ENCODE peak calls at places on chromosome 11, in ten cellular contexts. E, F, W, M, Y, H, R, T, K and J are unnamed samples.

GRCh38 chr11:121829159-121829643 is 286.8 kb downstream of the BLID start:
- DNase-seq in T (no peak), H (no peak), F (no peak), M (peak), Y (no peak), R (peak), W (no peak), E (no peak), K (peak), J (no peak)

GRCh38 chr11:91248199-91248807 is 976.3 kb upstream of the FAT3 start:
- DNase-seq in R (no peak), H (no peak), E (peak), Y (no peak), T (peak), F (no peak), M (peak), K (peak), W (no peak), J (no peak)

GRCh38 chr11:118679483-118679882 is at the start of gene TREH:
- DNase-seq in E (peak), H (no peak), K (no peak), M (no peak), R (no peak), T (no peak), F (peak), Y (peak), W (no peak), J (no peak)

GRCh38 chr11:110430267-110431211 is 791 bp downstream of the FDX1 start:
- DNase-seq in K (peak), R (no peak), H (no peak), Y (peak), W (no peak), M (no peak), T (peak), E (peak), F (no peak), J (no peak)

GRCh38 chr11:70122490-70123198 is 44.5 kb downstream of the ANO1 start:
- DNase-seq in W (no peak), T (no peak), F (no peak), E (no peak), R (no peak), K (no peak), H (no peak), Y (no peak), M (no peak), J (no peak)

GRCh38 chr11:117188620-117189081 is 10.1 kb downstream of the SIDT2 start:
- DNase-seq in R (no peak), Y (no peak), K (no peak), M (no peak), F (peak), E (peak), H (no peak), T (no peak), W (peak), J (peak)

GRCh38 chr11:129457321-129457720 is 81.7 kb downstream of the BARX2 start:
- DNase-seq in E (peak), W (no peak), H (no peak), F (no peak), Y (peak), R (no peak), T (no peak), K (no peak), M (no peak), J (no peak)

GRCh38 chr11:86106916-86107315 is 38.0 kb upstream of the PICALM start:
- DNase-seq in F (no peak), T (no peak), E (no peak), R (no peak), H (no peak), W (no peak), M (no peak), K (peak), Y (no peak), J (no peak)

GRCh38 chr11:65642014-65642671 is 4.2 kb downstream of the SIPA1 start:
- DNase-seq in E (no peak), Y (no peak), T (peak), K (no peak), F (peak), W (no peak), H (no peak), M (no peak), R (no peak), J (no peak)

GRCh38 chr11:102014756-102015155 is 32.5 kb upstream of the CFAP300 start:
- DNase-seq in F (no peak), R (no peak), K (no peak), T (no peak), H (no peak), W (no peak), M (no peak), Y (no peak), E (no peak), J (no peak)

GRCh38 chr11:83122050-83122449 is 34.9 kb upstream of the PCF11 start:
- DNase-seq in K (no peak), H (no peak), W (no peak), R (no peak), Y (no peak), M (no peak), E (no peak), F (no peak), T (no peak), J (no peak)

GRCh38 chr11:3853935-3854659 is 1.4 kb upstream of the STIM1 start:
- DNase-seq in Y (peak), T (no peak), M (no peak), E (peak), H (no peak), W (no peak), R (no peak), F (peak), K (no peak), J (no peak)

GRCh38 chr11:20360650-20361049 is 2.9 kb upstream of the HTATIP2 start:
- DNase-seq in T (no peak), F (peak), E (no peak), M (peak), W (no peak), R (no peak), H (no peak), Y (peak), K (peak), J (no peak)

GRCh38 chr11:12798609-12799011 is 124.4 kb downstream of the TEAD1 start:
- DNase-seq in H (no peak), E (no peak), K (peak), R (no peak), Y (no peak), T (no peak), F (no peak), W (no peak), M (no peak), J (no peak)

GRCh38 chr11:32615422-32615821 is 31.8 kb downstream of the EIF3M start:
- DNase-seq in Y (no peak), T (peak), E (no peak), R (no peak), H (no peak), F (no peak), K (no peak), M (peak), W (no peak), J (no peak)

GRCh38 chr11:133541331-133542095 is 9.2 kb upstream of the OPCML start:
- DNase-seq in K (no peak), E (no peak), F (no peak), H (no peak), Y (no peak), W (no peak), T (peak), M (no peak), R (no peak), J (no peak)

GRCh38 chr11:121237686-121238658 is 54.6 kb upstream of the SC5D start:
- DNase-seq in M (no peak), H (no peak), W (no peak), T (no peak), F (no peak), K (peak), Y (no peak), E (no peak), R (no peak), J (no peak)

GRCh38 chr11:78193806-78194205 is 5.1 kb downstream of the USP35 start:
- DNase-seq in F (peak), E (no peak), Y (no peak), T (no peak), M (no peak), H (no peak), K (no peak), R (no peak), W (no peak), J (no peak)

GRCh38 chr11:84408946-84409411 is 1122.8 kb upstream of the CCDC90B start:
- DNase-seq in W (no peak), E (no peak), T (peak), Y (no peak), R (no peak), F (no peak), H (no peak), K (peak), M (no peak), J (no peak)

GRCh38 chr11:28690746-28691145 is 582.6 kb downstream of the METTL15 start:
- DNase-seq in H (no peak), T (no peak), Y (no peak), M (no peak), E (no peak), W (no peak), K (peak), F (no peak), R (no peak), J (no peak)

GRCh38 chr11:19714387-19715363 is 2.0 kb downstream of the NAV2 start:
- DNase-seq in M (no peak), E (no peak), Y (no peak), K (peak), F (no peak), W (no peak), R (no peak), T (peak), H (peak), J (no peak)

GRCh38 chr11:117376517-117376916 is 48.9 kb downstream of the CEP164 start:
- DNase-seq in F (no peak), K (no peak), R (no peak), Y (no peak), M (no peak), W (no peak), H (no peak), T (no peak), E (no peak), J (no peak)

GRCh38 chr11:27642954-27643353 is 57.3 kb downstream of the BDNF start:
- DNase-seq in M (no peak), H (no peak), K (no peak), F (no peak), R (no peak), T (no peak), E (no peak), W (no peak), Y (no peak), J (no peak)

GRCh38 chr11:2724653-2725366 is 25.0 kb upstream of the KCNQ1OT1 start:
- DNase-seq in T (no peak), Y (no peak), R (no peak), W (peak), F (no peak), K (peak), M (no peak), H (no peak), E (no peak), J (no peak)

GRCh38 chr11:838441-839279 is 3.7 kb downstream of the POLR2L start:
- DNase-seq in W (no peak), H (no peak), T (peak), K (no peak), R (no peak), E (peak), Y (peak), M (no peak), F (no peak), J (no peak)
- TF ChIP-seq CTCF in W (no peak), H (no peak), T (peak), K (peak), R (peak), E (no peak), Y (peak), M (peak), F (no peak), J (no peak)

DNA sequence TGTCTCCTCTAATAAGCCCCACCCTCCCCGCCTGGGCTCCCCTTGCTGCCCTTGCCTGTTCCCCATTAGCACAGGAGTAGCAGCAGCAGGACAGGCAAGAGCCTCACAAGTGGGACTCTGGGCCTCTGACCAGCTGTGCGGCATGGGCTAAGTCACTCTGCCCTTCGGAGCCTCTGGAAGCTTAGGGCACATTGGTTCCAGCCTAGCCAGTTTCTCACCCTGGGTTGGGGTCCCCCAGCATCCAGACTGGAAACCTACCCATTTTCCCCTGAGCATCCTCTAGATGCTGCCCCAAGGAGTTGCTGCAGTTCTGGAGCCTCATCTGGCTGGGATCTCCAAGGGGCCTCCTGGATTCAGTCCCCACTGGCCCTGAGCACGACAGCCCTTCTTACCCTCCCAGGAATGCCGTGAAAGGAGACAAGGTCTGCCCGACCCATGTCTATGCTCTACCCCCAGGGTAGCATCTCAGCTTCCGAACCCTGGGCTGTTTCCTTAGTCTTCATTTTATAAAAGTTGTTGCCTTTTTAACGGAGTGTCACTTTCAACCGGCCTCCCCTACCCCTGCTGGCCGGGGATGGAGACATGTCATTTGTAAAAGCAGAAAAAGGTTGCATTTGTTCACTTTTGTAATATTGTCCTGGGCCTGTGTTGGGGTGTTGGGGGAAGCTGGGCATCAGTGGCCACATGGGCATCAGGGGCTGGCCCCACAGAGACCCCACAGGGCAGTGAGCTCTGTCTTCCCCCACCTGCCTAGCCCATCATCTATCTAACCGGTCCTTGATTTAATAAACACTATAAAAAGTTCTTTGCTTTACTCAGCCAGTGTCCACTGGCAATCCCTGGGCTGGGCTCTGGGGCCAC is 14.4 kb downstream of the TSKU start:
- DNase-seq in K (no peak), Y (no peak), T (no peak), E (peak), F (peak), R (no peak), M (no peak), W (no peak), H (no peak), J (no peak)
- TF ChIP-seq CTCF in K (no peak), Y (no peak), T (no peak), E (no peak), F (no peak), R (no peak), M (no peak), W (no peak), H (no peak), J (no peak)

GRCh38 chr11:17498475-17498874 is 21.8 kb upstream of the ABCC8 start:
- DNase-seq in Y (no peak), H (no peak), E (no peak), M (no peak), F (peak), K (no peak), T (peak), W (no peak), R (no peak), J (no peak)
- TF ChIP-seq CTCF in Y (no peak), H (peak), E (no peak), M (peak), F (no peak), K (peak), T (peak), W (no peak), R (no peak), J (no peak)

DNA sequence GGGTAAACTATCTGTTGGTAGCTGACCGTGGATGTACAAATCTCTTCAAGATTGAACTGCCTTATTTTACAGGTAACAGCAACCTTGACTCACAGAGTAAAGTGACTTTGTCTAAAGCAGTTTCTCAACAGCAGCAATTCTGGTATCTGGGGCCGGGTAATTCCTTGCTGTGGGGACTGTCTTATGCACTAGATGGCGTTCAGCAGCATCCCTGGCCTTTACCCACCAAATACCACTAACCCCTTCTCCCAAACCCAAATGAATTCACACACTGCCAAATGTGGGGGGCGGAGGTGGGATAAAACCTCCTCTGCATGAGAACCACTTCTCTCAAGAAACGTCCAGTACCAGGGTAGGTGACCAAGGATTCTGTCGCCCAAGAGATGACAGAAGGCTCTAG is 1.7 kb upstream of the INCENP start:
- DNase-seq in H (no peak), R (no peak), E (no peak), W (no peak), Y (no peak), K (no peak), M (no peak), T (peak), F (no peak), J (no peak)
- TF ChIP-seq CTCF in H (no peak), R (peak), E (no peak), W (no peak), Y (no peak), K (peak), M (peak), T (peak), F (no peak), J (no peak)

DNA sequence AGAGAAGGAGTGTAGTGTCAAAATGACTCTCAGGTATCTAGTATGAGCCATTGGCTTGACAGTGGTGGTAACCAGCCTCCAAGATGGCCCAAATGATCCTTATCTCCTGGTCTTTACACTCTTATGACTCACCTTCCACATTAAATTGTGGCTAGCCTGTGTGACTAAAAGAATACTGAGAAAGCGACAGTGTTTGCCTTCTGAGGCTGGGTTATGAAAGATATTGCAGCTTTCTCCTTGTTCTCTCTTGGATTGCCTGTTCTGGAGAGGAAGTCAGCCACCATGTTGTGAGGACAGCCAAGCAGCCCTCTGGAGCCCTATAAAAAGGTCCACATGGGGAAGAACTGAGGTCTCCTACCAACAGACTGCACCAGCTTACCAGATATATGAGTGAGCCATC is 15.8 kb downstream of the C11orf71 start:
- DNase-seq in M (no peak), Y (no peak), F (no peak), E (no peak), W (no peak), T (no peak), H (no peak), R (no peak), K (no peak), J (no peak)
- TF ChIP-seq CTCF in M (no peak), Y (no peak), F (no peak), E (no peak), W (no peak), T (no peak), H (no peak), R (no peak), K (no peak), J (no peak)

GRCh38 chr11:103536335-103536722 is 427.1 kb downstream of the DYNC2H1 start:
- DNase-seq in R (no peak), W (no peak), K (no peak), Y (no peak), T (no peak), F (no peak), M (no peak), E (no peak), H (no peak), J (no peak)

GRCh38 chr11:103534959-103535358 is 425.7 kb downstream of the DYNC2H1 start:
- DNase-seq in T (no peak), H (no peak), F (no peak), M (no peak), R (no peak), E (no peak), W (no peak), K (no peak), Y (no peak), J (no peak)

GRCh38 chr11:103539166-103539565 is 429.9 kb downstream of the DYNC2H1 start:
- DNase-seq in M (no peak), T (no peak), H (no peak), F (no peak), K (no peak), E (no peak), W (no peak), Y (no peak), R (no peak), J (no peak)

GRCh38 chr11:103541186-103541795 is 432.1 kb downstream of the DYNC2H1 start:
- DNase-seq in W (no peak), T (no peak), H (no peak), K (no peak), R (no peak), M (no peak), F (no peak), E (no peak), Y (no peak), J (no peak)

DNA sequence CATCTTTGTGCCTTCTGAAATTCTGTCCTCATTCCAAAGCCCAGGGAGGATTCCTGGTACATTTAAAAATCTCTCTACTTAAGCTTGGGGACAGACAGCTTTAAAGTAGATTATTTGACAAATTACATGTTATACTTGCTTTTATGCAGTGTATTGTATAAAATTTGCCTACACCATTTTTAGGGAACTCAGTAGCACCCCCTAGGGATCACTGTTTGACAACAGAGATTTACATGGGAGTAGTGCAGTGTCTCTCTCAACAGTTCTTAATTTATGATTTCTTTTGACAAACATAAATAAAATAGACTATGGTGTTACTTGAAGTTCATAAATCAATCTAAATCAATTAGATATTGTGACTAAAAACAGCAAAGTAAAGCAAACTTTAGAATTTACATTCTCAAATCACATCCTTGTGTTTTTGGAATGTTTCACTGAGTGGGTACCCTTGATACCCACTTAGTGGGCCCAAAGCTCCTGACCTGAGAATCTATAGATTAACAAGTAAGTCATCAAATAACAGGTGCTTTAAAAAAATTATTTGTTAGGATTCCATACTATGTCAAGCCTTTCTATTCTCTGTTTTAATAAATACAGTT is 428.8 kb downstream of the DYNC2H1 start:
- DNase-seq in Y (no peak), M (no peak), T (peak), H (no peak), F (no peak), W (no peak), R (no peak), K (no peak), E (no peak), J (no peak)
- TF ChIP-seq CTCF in Y (no peak), M (peak), T (peak), H (peak), F (no peak), W (no peak), R (peak), K (peak), E (no peak), J (no peak)

GRCh38 chr11:112086422-112087191 is at the start of the genes SDHD and TIMM8B:
- DNase-seq in E (peak), R (peak), H (peak), T (peak), W (peak), Y (peak), M (peak), F (peak), K (peak), J (peak)
- TF ChIP-seq CTCF in E (no peak), R (peak), H (no peak), T (peak), W (peak), Y (peak), M (peak), F (peak), K (peak), J (no peak)

DNA sequence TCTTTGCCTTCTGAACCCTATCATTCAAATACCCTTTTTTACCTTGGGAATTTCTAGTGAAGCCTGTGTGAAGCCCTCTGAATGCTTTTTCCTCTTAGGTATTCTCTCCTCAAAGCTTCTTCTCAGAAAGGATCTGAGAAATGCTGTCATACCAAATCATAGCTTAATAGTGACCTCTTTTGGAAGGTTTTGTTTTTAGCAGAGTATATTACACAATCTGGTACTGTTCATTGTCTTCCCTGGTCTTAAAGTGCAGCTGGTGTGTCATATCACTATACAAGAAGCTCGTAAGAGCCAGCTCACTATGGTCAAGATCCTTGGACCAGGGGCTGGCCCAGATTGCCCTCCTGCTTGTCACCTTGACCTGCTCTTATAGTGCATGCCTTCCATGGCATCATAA is 204.4 kb upstream of the ANO5 start:
- DNase-seq in K (no peak), R (no peak), M (no peak), F (no peak), W (no peak), E (no peak), T (no peak), Y (no peak), H (no peak), J (no peak)
- TF ChIP-seq CTCF in K (no peak), R (no peak), M (no peak), F (no peak), W (no peak), E (no peak), T (no peak), Y (no peak), H (no peak), J (no peak)